ENCODE peak calls at places on chromosome 14, in four cellular contexts. One of them, this sample, is unnamed.

GRCh38 chr14:77220246-77221017 is 38.8 kb downstream of the TMEM63C start:
- DNase-seq in IMR-90: no peak
- DNase-seq in sigmoid colon: no peak
- DNase-seq in heart left ventricle: no peak
- DNase-seq in this sample: no peak

GRCh38 chr14:101457936-101458535 is 103.3 kb upstream of the DIO3 start:
- DNase-seq in IMR-90: no peak
- DNase-seq in sigmoid colon: no peak
- DNase-seq in heart left ventricle: no peak
- DNase-seq in this sample: no peak

GRCh38 chr14:82796081-82796480 is 1262.4 kb upstream of the SEL1L start:
- DNase-seq in IMR-90: no peak
- DNase-seq in sigmoid colon: no peak
- DNase-seq in heart left ventricle: no peak
- DNase-seq in this sample: no peak

GRCh38 chr14:91394105-91395081 is 23.2 kb downstream of the CCDC88C start:
- DNase-seq in IMR-90: no peak
- DNase-seq in sigmoid colon: no peak
- DNase-seq in heart left ventricle: no peak
- DNase-seq in this sample: no peak

GRCh38 chr14:20035938-20036337 is at the start of gene OR4K13:
- DNase-seq in IMR-90: no peak
- DNase-seq in sigmoid colon: no peak
- DNase-seq in heart left ventricle: no peak
- DNase-seq in this sample: no peak

GRCh38 chr14:39731912-39732311 is 299.7 kb upstream of the FBXO33 start:
- DNase-seq in IMR-90: no peak
- DNase-seq in sigmoid colon: no peak
- DNase-seq in heart left ventricle: no peak
- DNase-seq in this sample: no peak

GRCh38 chr14:37179896-37180502 is 7.6 kb upstream of the SLC25A21 start:
- DNase-seq in IMR-90: peak
- DNase-seq in sigmoid colon: no peak
- DNase-seq in heart left ventricle: no peak
- DNase-seq in this sample: no peak

GRCh38 chr14:73713804-73714655 is at the start of gene PNMA1:
- DNase-seq in IMR-90: peak
- DNase-seq in sigmoid colon: peak
- DNase-seq in heart left ventricle: peak
- DNase-seq in this sample: peak

GRCh38 chr14:87600236-87600635 is 392.7 kb downstream of the GALC start:
- DNase-seq in IMR-90: no peak
- DNase-seq in sigmoid colon: no peak
- DNase-seq in heart left ventricle: no peak
- DNase-seq in this sample: no peak

GRCh38 chr14:77322209-77322902 is 1.5 kb downstream of the GSTZ1 start:
- DNase-seq in IMR-90: no peak
- DNase-seq in sigmoid colon: peak
- DNase-seq in heart left ventricle: no peak
- DNase-seq in this sample: no peak

GRCh38 chr14:36056846-36057245 is 119.7 kb downstream of the PTCSC3 start:
- DNase-seq in IMR-90: no peak
- DNase-seq in sigmoid colon: no peak
- DNase-seq in heart left ventricle: no peak
- DNase-seq in this sample: no peak

GRCh38 chr14:79656086-79656485 is 555.2 kb downstream of the DIO2 start:
- DNase-seq in IMR-90: no peak
- DNase-seq in sigmoid colon: no peak
- DNase-seq in heart left ventricle: no peak
- DNase-seq in this sample: no peak

GRCh38 chr14:94521375-94522114 is 12.3 kb upstream of the SERPINA12 start:
- DNase-seq in IMR-90: no peak
- DNase-seq in sigmoid colon: no peak
- DNase-seq in heart left ventricle: no peak
- DNase-seq in this sample: no peak

DNA sequence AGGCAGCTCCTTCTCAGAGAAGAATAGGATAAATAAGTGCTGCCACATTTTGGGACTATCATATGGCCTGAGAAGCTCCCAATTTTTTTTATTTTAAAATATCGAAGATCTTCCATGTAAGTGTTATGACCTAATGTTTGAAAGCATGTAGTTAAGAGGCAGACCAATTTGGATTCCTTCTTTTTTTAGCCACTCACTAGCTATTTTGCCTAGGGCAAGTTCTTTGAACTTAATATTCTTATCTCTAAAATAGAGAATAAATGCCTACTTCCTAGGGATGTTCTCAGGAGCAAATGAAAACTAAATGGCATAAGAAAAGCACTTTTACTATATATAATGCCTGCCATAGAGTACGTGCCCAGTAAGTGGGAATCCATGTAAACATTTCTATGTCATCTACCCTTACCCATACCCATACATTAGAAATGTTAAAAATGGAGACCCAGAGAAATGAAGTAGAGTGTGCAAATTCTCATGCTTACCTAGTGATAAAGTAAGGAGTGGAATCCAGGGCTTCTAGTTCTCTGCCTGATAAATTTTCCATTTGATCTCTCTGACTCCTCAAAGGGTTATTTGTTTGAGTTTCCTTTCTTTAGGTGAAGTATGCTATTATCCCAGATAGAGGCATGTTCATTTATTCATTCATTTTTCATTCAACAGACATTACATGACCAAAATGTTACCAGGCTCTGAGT is 148.3 kb downstream of the TGFB3 start:
- DNase-seq in IMR-90: no peak
- DNase-seq in sigmoid colon: no peak
- DNase-seq in heart left ventricle: no peak
- DNase-seq in this sample: no peak
- H3K27ac ChIP-seq in IMR-90: no peak
- H3K27ac ChIP-seq in sigmoid colon: peak
- H3K27ac ChIP-seq in heart left ventricle: peak
- H3K27ac ChIP-seq in this sample: no peak

GRCh38 chr14:64463198-64463597 is 2.1 kb upstream of the AKAP5 start:
- DNase-seq in IMR-90: no peak
- DNase-seq in sigmoid colon: no peak
- DNase-seq in heart left ventricle: no peak
- DNase-seq in this sample: no peak
- H3K27ac ChIP-seq in IMR-90: no peak
- H3K27ac ChIP-seq in sigmoid colon: no peak
- H3K27ac ChIP-seq in heart left ventricle: no peak
- H3K27ac ChIP-seq in this sample: no peak

DNA sequence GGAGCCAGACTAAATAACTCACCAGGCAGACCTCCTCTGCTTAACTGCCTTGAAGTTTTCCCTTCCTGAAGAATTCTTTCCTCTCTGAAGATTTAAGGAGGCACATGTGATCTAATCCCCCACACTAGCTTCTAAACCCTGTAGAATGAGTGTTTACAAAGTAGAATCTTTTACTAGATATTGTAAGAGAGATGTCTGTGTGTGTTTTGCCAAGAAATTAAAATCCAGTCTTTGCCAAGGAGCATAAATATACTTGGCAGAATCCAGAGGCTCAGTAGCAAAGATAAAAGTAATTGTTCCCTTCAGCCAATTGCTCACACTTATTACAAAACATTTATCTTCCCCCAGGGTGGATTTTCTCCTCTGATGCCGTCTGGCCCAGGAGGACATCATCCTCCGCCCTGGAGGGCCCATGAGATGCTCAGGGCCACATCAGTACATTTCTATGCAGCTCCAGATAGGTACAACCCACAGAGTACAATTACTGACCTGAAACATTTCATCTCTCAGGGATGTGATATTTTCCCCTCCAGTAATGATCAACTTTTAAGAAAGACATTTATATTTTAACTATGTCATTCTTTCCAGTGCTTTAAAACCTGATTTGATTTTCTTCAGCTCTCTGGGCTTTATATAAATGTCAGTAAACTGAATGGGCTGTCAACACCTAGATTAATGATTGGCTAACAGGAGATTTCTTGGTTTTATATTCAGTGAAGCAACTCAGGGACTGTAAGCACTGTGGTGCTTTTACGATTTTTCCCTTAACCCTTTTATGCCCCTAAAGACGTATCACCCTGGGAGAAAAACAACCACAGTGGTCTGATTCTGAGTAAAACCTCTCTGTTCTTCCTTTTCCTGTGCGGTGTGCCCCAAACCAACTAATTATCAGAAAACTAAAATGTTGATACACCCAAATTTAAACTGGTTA is 37.7 kb downstream of the PTGER2 start:
- DNase-seq in IMR-90: peak
- DNase-seq in sigmoid colon: no peak
- DNase-seq in heart left ventricle: no peak
- DNase-seq in this sample: no peak
- H3K27ac ChIP-seq in IMR-90: peak
- H3K27ac ChIP-seq in sigmoid colon: peak
- H3K27ac ChIP-seq in heart left ventricle: peak
- H3K27ac ChIP-seq in this sample: peak

GRCh38 chr14:45015133-45015532 is 53.1 kb downstream of the TOGARAM1 start:
- DNase-seq in IMR-90: no peak
- DNase-seq in sigmoid colon: no peak
- DNase-seq in heart left ventricle: no peak
- DNase-seq in this sample: no peak
- H3K27ac ChIP-seq in IMR-90: no peak
- H3K27ac ChIP-seq in sigmoid colon: no peak
- H3K27ac ChIP-seq in heart left ventricle: no peak
- H3K27ac ChIP-seq in this sample: no peak

GRCh38 chr14:24441485-24441884 is 1.1 kb downstream of the SDR39U1 start:
- DNase-seq in IMR-90: no peak
- DNase-seq in sigmoid colon: no peak
- DNase-seq in heart left ventricle: no peak
- DNase-seq in this sample: no peak

GRCh38 chr14:24442240-24443052 is at the start of gene SDR39U1:
- DNase-seq in IMR-90: peak
- DNase-seq in sigmoid colon: peak
- DNase-seq in heart left ventricle: peak
- DNase-seq in this sample: peak

GRCh38 chr14:24440606-24441399 is 1.8 kb downstream of the SDR39U1 start:
- DNase-seq in IMR-90: no peak
- DNase-seq in sigmoid colon: no peak
- DNase-seq in heart left ventricle: no peak
- DNase-seq in this sample: no peak

GRCh38 chr14:24441904-24442239 is 704 bp downstream of the SDR39U1 start:
- DNase-seq in IMR-90: peak
- DNase-seq in sigmoid colon: no peak
- DNase-seq in heart left ventricle: no peak
- DNase-seq in this sample: no peak

GRCh38 chr14:24443053-24443683 is 592 bp upstream of the SDR39U1 start:
- DNase-seq in IMR-90: no peak
- DNase-seq in sigmoid colon: no peak
- DNase-seq in heart left ventricle: no peak
- DNase-seq in this sample: no peak
- H3K27ac ChIP-seq in IMR-90: peak
- H3K27ac ChIP-seq in sigmoid colon: peak
- H3K27ac ChIP-seq in heart left ventricle: peak
- H3K27ac ChIP-seq in this sample: peak

GRCh38 chr14:92644166-92644565 is 104.3 kb downstream of the LGMN start:
- DNase-seq in IMR-90: peak
- DNase-seq in sigmoid colon: no peak
- DNase-seq in heart left ventricle: no peak
- DNase-seq in this sample: no peak
- H3K27ac ChIP-seq in IMR-90: peak
- H3K27ac ChIP-seq in sigmoid colon: peak
- H3K27ac ChIP-seq in heart left ventricle: no peak
- H3K27ac ChIP-seq in this sample: no peak

This sample was measured in kidney.